ENCODE peak calls at places on chromosome 9, in ten cellular contexts. C, P, K, B, N, F, L, X, Y and O are unnamed samples.

GRCh38 chr9:86659413-86660046 is 287.8 kb downstream of the GAS1 start:
- DNase-seq in X (no peak), P (no peak), L (no peak), Y (no peak), K (no peak), B (no peak), C (peak; percentile 26), F (no peak), N (no peak), O (no peak)

GRCh38 chr9:71675857-71676165 is 92.5 kb downstream of the CEMIP2 start:
- DNase-seq in K (no peak), C (no peak), N (no peak), P (no peak), Y (no peak), X (no peak), L (no peak), B (no peak), F (no peak), O (no peak)

GRCh38 chr9:92480332-92480771 is 2.0 kb downstream of the ASPN start:
- DNase-seq in B (no peak), L (no peak), K (no peak), N (no peak), P (no peak), Y (no peak), X (no peak), F (no peak), C (peak; percentile 69), O (no peak)

GRCh38 chr9:136399176-136400037 is 563 bp downstream of the SNAPC4 start:
- DNase-seq in P (peak; percentile 39), B (no peak), C (no peak), L (no peak), F (no peak), X (no peak), N (peak; percentile 33), K (peak; percentile 87), Y (no peak), O (peak; percentile 61)

GRCh38 chr9:99176527-99177013 is 45.2 kb downstream of the ALG2 start:
- DNase-seq in N (no peak), B (no peak), K (no peak), L (no peak), C (no peak), F (peak; percentile 22), P (no peak), Y (no peak), X (no peak), O (no peak)

GRCh38 chr9:114958021-114958846 is 27.8 kb upstream of the TNFSF8 start:
- DNase-seq in C (peak; percentile 5), K (peak; percentile 82), F (no peak), L (peak; percentile 18), X (peak; percentile 1), B (peak; percentile 77), Y (no peak), P (no peak), N (no peak), O (no peak)

GRCh38 chr9:121620777-121621437 is 30.5 kb upstream of the DAB2IP start:
- DNase-seq in N (peak; percentile 52), B (no peak), Y (no peak), C (peak; percentile 10), K (no peak), L (no peak), P (peak; percentile 73), F (peak; percentile 41), X (no peak), O (no peak)

GRCh38 chr9:94882953-94883641 is 156.6 kb downstream of the AOPEP start:
- DNase-seq in C (no peak), B (no peak), N (peak; percentile 39), L (no peak), K (no peak), Y (no peak), P (no peak), F (no peak), X (no peak), O (no peak)

GRCh38 chr9:2730971-2731370 is 13.7 kb downstream of the KCNV2 start:
- DNase-seq in P (no peak), B (no peak), X (no peak), N (no peak), L (no peak), F (no peak), Y (no peak), K (no peak), C (no peak), O (no peak)

GRCh38 chr9:18474778-18475177 is 825 bp downstream of the ADAMTSL1 start:
- DNase-seq in F (no peak), X (no peak), Y (no peak), K (no peak), L (no peak), N (no peak), C (peak; percentile 75), B (no peak), P (no peak), O (no peak)

GRCh38 chr9:70805953-70806352 is 315.5 kb downstream of the TRPM3 start:
- DNase-seq in F (no peak), C (no peak), X (no peak), P (no peak), K (no peak), Y (no peak), N (no peak), L (no peak), B (no peak), O (no peak)

GRCh38 chr9:15249042-15249818 is 57.8 kb downstream of the TTC39B start:
- DNase-seq in B (no peak), P (peak; percentile 73), X (no peak), C (peak; percentile 76), F (no peak), L (no peak), Y (no peak), N (peak; percentile 2), K (no peak), O (no peak)

GRCh38 chr9:134456740-134457315 is 130.6 kb downstream of the RXRA start:
- DNase-seq in Y (no peak), X (no peak), C (no peak), P (no peak), N (no peak), K (peak; percentile 79), F (no peak), B (no peak), L (no peak), O (no peak)

GRCh38 chr9:113387560-113388230 is 10.9 kb upstream of the HDHD3 start:
- DNase-seq in N (no peak), K (no peak), F (peak; percentile 91), Y (no peak), B (no peak), X (no peak), C (no peak), P (no peak), L (no peak), O (no peak)

DNA sequence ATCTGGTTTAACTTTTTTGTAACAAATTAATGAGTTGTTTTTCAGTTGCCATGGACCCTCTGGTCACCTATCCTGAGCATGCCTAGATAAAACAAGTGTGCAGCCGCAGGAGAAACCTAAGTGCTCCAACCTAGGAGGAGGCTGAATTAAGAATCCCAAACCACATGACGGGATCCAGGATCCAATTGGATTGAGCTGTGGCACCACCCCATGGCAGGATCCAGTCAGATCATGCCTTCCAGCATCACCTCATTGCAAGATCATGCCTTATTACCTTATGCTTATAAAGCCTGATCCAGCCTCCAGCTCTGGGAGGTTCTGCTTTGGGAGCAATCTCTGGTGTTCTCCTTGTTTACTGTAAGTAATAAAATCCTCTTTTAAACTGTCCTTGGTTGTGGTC is 662.0 kb downstream of the TLR4 start:
- DNase-seq in F (no peak), K (no peak), L (no peak), Y (no peak), C (no peak), N (no peak), P (peak; percentile 4), X (no peak), B (no peak), O (no peak)
- H3K4me3 ChIP-seq in F (no peak overlapping the region), K (no peak overlapping the region), L (no peak overlapping the region), Y (no peak overlapping the region), C (no peak overlapping the region), N (no peak overlapping the region), P (no peak overlapping the region), X (no peak overlapping the region), B (no peak overlapping the region), O (no peak overlapping the region)

GRCh38 chr9:118553465-118553864 is 815.8 kb downstream of the BRINP1 start:
- DNase-seq in B (no peak), L (no peak), F (no peak), K (no peak), N (no peak), X (no peak), C (no peak), P (no peak), Y (no peak), O (no peak)

GRCh38 chr9:118558891-118559290 is 810.3 kb downstream of the BRINP1 start:
- DNase-seq in X (no peak), Y (no peak), P (no peak), F (no peak), N (no peak), C (no peak), K (no peak), L (no peak), B (no peak), O (no peak)

GRCh38 chr9:118554987-118555386 is 814.2 kb downstream of the BRINP1 start:
- DNase-seq in P (no peak), K (no peak), F (no peak), C (no peak), B (no peak), N (no peak), Y (no peak), X (no peak), L (no peak), O (no peak)

GRCh38 chr9:118563677-118564076 is 805.6 kb downstream of the BRINP1 start:
- DNase-seq in Y (peak; percentile 7), N (no peak), K (no peak), L (no peak), X (no peak), C (peak; percentile 28), P (peak; percentile 33), B (no peak), F (no peak), O (no peak)

GRCh38 chr9:118558026-118558425 is 811.2 kb downstream of the BRINP1 start:
- DNase-seq in Y (no peak), C (no peak), N (no peak), X (no peak), K (no peak), L (no peak), P (no peak), F (no peak), B (no peak), O (no peak)
- H3K4me3 ChIP-seq in Y (no peak overlapping the region), C (no peak overlapping the region), N (no peak overlapping the region), X (no peak overlapping the region), K (no peak overlapping the region), L (no peak overlapping the region), P (no peak overlapping the region), F (no peak overlapping the region), B (no peak overlapping the region), O (no peak overlapping the region)

GRCh38 chr9:8408575-8409190 is 609.1 kb upstream of the DMAC1 start:
- DNase-seq in L (no peak), Y (no peak), B (no peak), P (no peak), C (no peak), K (no peak), N (no peak), X (no peak), F (no peak), O (no peak)
- H3K4me3 ChIP-seq in L (no peak overlapping the region), Y (no peak overlapping the region), B (no peak overlapping the region), P (no peak overlapping the region), C (no peak overlapping the region), K (no peak overlapping the region), N (no peak overlapping the region), X (no peak overlapping the region), F (no peak overlapping the region), O (no peak overlapping the region)

DNA sequence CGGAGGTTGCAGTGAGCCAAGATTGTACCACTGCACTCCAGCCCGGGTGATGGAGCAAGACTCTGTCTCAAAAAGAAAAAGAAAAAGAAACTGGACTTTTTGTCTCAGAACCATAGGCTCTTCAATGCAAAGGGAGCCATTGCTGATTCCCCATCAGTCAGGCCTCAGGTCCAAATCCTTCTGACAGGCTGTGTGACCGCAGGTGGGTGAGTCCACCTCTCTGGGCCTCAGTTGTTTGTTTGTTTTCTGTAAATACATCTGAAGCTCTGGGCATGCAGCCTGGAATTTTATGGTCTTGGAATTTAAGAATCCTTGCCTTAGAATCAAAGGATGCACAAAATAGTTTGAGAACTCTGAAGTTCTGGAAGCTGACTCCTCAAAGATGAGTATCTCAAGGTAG is 21.1 kb upstream of the TOR2A start:
- DNase-seq in K (no peak), N (no peak), F (no peak), X (no peak), B (no peak), Y (no peak), C (no peak), P (no peak), L (no peak), O (no peak)
- H3K4me3 ChIP-seq in K (no peak overlapping the region), N (no peak overlapping the region), F (no peak overlapping the region), X (no peak overlapping the region), B (no peak overlapping the region), Y (no peak overlapping the region), C (no peak overlapping the region), P (no peak overlapping the region), L (no peak overlapping the region), O (no peak overlapping the region)